ENCODE peak calls at places on chromosomes 12 and 14, in ten cellular contexts. C is esophagus squamous epithelium, V is pancreas, L is B cell, S is right lobe of liver, T is GM12865, M is HL-60, K is MM.1S, U is cardiac fibroblast, X is OCI-LY7. O is an unnamed sample.

GRCh38 chr12:113231275-113232231 is 10.3 kb downstream of the TPCN1 start:
- DNase-seq in L (peak; percentile 1), K (no peak), X (no peak), U (no peak), S (no peak), C (no peak), V (no peak), T (no peak), M (no peak), O (no peak)

GRCh38 chr12:132356686-132357622 is 27.6 kb upstream of the GALNT9 start:
- DNase-seq in C (no peak), V (no peak), U (peak; percentile 72), K (no peak), M (no peak), T (no peak), S (peak; percentile 35), L (no peak), X (no peak), O (no peak)

GRCh38 chr14:95466506-95466905 is 49.9 kb downstream of the SYNE3 start:
- DNase-seq in T (no peak), S (no peak), U (no peak), X (no peak), M (no peak), V (no peak), C (no peak), K (no peak), L (no peak), O (no peak)

GRCh38 chr14:93115069-93115919 is 431 bp downstream of the ITPK1 start:
- DNase-seq in L (peak; percentile 93), K (peak; percentile 74), S (peak; percentile 95), V (peak; percentile 89), C (peak; percentile 62), T (peak; percentile 94), X (peak; percentile 88), U (peak; percentile 73), M (peak; percentile 83), O (peak; percentile 88)

GRCh38 chr12:52296572-52297215 is 5.4 kb upstream of the KRT81 start:
- DNase-seq in V (no peak), L (no peak), T (no peak), C (no peak), X (no peak), M (no peak), U (no peak), S (peak; percentile 21), K (no peak), O (no peak)

GRCh38 chr14:68245146-68246073 is 425.8 kb downstream of the RAD51B start:
- DNase-seq in C (no peak), L (no peak), X (no peak), K (no peak), U (peak; percentile 65), S (no peak), T (no peak), V (peak; percentile 25), M (no peak), O (no peak)

GRCh38 chr14:68787235-68787727 is 5.6 kb downstream of the ZFP36L1 start:
- DNase-seq in T (peak; percentile 38), C (no peak), V (peak; percentile 49), S (peak; percentile 78), K (no peak), L (no peak), M (no peak), U (no peak), X (no peak), O (no peak)

GRCh38 chr12:42686514-42687172 is 97.1 kb upstream of the PRICKLE1 start:
- DNase-seq in V (no peak), M (no peak), T (no peak), K (no peak), L (no peak), S (no peak), C (no peak), X (no peak), U (peak; percentile 55), O (no peak)

GRCh38 chr12:89267404-89267803 is 84.9 kb downstream of the DUSP6 start:
- DNase-seq in C (no peak), K (no peak), T (no peak), S (no peak), X (no peak), V (no peak), U (no peak), L (no peak), M (no peak), O (no peak)

GRCh38 chr14:26917086-26917485 is 319.3 kb upstream of the NOVA1 start:
- DNase-seq in K (no peak), S (no peak), U (peak; percentile 68), M (no peak), L (no peak), V (no peak), C (no peak), X (peak; percentile 1), T (no peak), O (no peak)

GRCh38 chr12:79547044-79547734 is 143.6 kb downstream of the PAWR start:
- DNase-seq in M (no peak), L (no peak), X (no peak), K (no peak), U (peak; percentile 92), V (peak; percentile 36), C (no peak), S (no peak), T (no peak), O (no peak)

GRCh38 chr14:53539489-53540126 is 386.5 kb upstream of the DDHD1 start:
- DNase-seq in M (peak; percentile 55), V (peak; percentile 51), U (peak; percentile 84), C (no peak), K (peak; percentile 44), S (peak; percentile 68), T (peak; percentile 87), L (peak; percentile 16), X (peak; percentile 78), O (peak; percentile 51)

GRCh38 chr14:76761849-76762616 is 765 bp downstream of the VASH1 start:
- DNase-seq in L (peak; percentile 55), U (no peak), K (no peak), C (no peak), M (no peak), V (no peak), T (no peak), S (no peak), X (no peak), O (no peak)

GRCh38 chr12:78470354-78471195 is 394.0 kb upstream of the SYT1 start:
- DNase-seq in S (no peak), M (no peak), L (no peak), C (no peak), X (peak; percentile 41), U (peak; percentile 68), K (peak; percentile 60), T (peak; percentile 33), V (no peak), O (no peak)
- TF ChIP-seq CTCF in S (peak; percentile 49), M (no peak), L (no peak), C (no peak), X (peak; percentile 80), U (peak; percentile 68), K (peak; percentile 65), T (peak; percentile 40), V (no peak), O (peak; percentile 4)

DNA sequence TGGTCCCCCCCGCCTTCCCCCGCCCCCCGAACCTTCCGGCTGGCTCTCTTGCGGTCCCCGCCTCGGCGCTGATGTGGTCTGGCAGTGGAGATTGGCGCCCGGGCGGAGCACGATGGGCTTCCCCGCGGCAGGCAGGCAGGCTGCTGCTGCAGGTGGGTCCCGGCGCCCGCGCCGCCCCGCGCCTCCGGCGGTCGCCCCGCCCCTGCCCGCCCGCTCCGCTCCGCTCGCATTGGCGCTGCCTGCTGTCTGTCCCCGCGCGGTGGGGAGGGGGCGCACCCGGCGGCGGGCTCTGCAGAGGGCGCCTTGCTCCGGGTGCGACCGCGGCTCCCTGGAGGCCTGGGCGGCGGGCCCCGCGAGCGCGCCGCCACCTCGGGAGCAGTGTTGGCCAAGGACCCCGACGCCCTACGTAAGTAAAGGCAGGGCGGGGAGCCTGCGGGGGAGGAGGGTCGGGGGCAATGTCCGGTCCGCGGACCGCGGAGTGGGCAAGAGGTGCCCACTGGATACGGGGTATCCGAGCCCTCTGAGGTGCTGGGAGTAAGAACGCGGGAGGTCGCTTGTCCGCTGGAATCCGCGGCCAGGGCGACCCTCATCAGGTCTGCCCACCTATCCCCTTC is at the start of gene AKAP5:
- DNase-seq in M (peak; percentile 1), C (peak; percentile 5), T (peak; percentile 74), L (peak; percentile 87), K (peak; percentile 67), U (no peak), V (peak; percentile 61), S (peak; percentile 70), X (peak; percentile 60), O (peak; percentile 78)
- TF ChIP-seq CTCF in M (no peak), C (no peak), T (no peak), L (no peak), K (no peak), U (no peak), V (no peak), S (no peak), X (no peak), O (no peak)

GRCh38 chr12:4956968-4957367 is 47.3 kb downstream of the KCNA1 start:
- DNase-seq in T (no peak), S (no peak), V (no peak), C (no peak), M (no peak), L (no peak), K (no peak), U (no peak), X (no peak), O (no peak)
- TF ChIP-seq CTCF in T (no peak), S (no peak), V (no peak), C (no peak), M (no peak), L (no peak), K (no peak), U (no peak), X (no peak), O (no peak)

GRCh38 chr12:77736219-77736965 is 94.3 kb upstream of the NAV3 start:
- DNase-seq in K (no peak), C (no peak), X (no peak), T (no peak), M (no peak), S (no peak), L (no peak), U (no peak), V (no peak), O (no peak)
- TF ChIP-seq CTCF in K (peak; percentile 10), C (no peak), X (peak; percentile 52), T (no peak), M (no peak), S (no peak), L (no peak), U (no peak), V (no peak), O (peak; percentile 19)

GRCh38 chr14:101844219-101844618 is 82.7 kb downstream of the PPP2R5C start:
- DNase-seq in X (peak; percentile 65), C (no peak), S (no peak), M (no peak), U (no peak), K (no peak), L (no peak), V (no peak), T (peak; percentile 77), O (no peak)

GRCh38 chr14:101845496-101845895 is 84.0 kb downstream of the PPP2R5C start:
- DNase-seq in L (peak; percentile 38), S (no peak), K (no peak), X (no peak), T (no peak), V (no peak), U (no peak), M (no peak), C (no peak), O (no peak)

GRCh38 chr14:101844752-101845151 is 83.2 kb downstream of the PPP2R5C start:
- DNase-seq in T (peak; percentile 41), M (no peak), K (no peak), X (no peak), C (no peak), L (no peak), V (no peak), S (no peak), U (no peak), O (no peak)

GRCh38 chr14:101843038-101843437 is 81.5 kb downstream of the PPP2R5C start:
- DNase-seq in V (no peak), T (no peak), S (no peak), L (no peak), U (no peak), M (no peak), C (no peak), X (no peak), K (no peak), O (no peak)

GRCh38 chr14:101843665-101844064 is 82.2 kb downstream of the PPP2R5C start:
- DNase-seq in S (no peak), K (peak; percentile 80), C (no peak), V (no peak), U (no peak), X (peak; percentile 93), T (peak; percentile 88), L (peak; percentile 79), M (peak; percentile 25), O (peak; percentile 65)
- TF ChIP-seq CTCF in S (peak; percentile 14), K (peak; percentile 62), C (peak; percentile 19), V (no peak), U (peak; percentile 10), X (peak; percentile 97), T (peak; percentile 63), L (peak; percentile 87), M (peak; percentile 56), O (peak; percentile 60)